ENCODE peak calls at places on chromosomes 13 and 19, in four cellular contexts. J is heart left ventricle, X is heart right ventricle, T is lower lobe of right lung. K is an unnamed sample.
A peak's percentile ranks its signal among the peaks of the same experiment; 100 is the strongest.

GRCh38 chr13:82713681-82714405 is 1168.4 kb downstream of the SLITRK1 start:
- DNase-seq in J (no peak), X (no peak), T (no peak), K (no peak)

GRCh38 chr13:76764429-76764828 is 121.8 kb downstream of the KCTD12 start:
- DNase-seq in J (peak; percentile 78), X (peak; percentile 86), T (peak; percentile 67), K (no peak)

GRCh38 chr13:98846991-98847390 is 94.5 kb upstream of the SLC15A1 start:
- DNase-seq in J (no peak), X (no peak), T (no peak), K (no peak)

GRCh38 chr13:99959127-99959529 is 12.4 kb downstream of the ZIC5 start:
- DNase-seq in J (no peak), X (no peak), T (no peak), K (no peak)

GRCh38 chr19:39499082-39499642 is 415 bp downstream of the DLL3 start:
- DNase-seq in J (no peak), X (no peak), T (no peak), K (no peak)

GRCh38 chr19:55251296-55252081 is 7.3 kb downstream of the PPP6R1 start:
- DNase-seq in J (no peak), X (no peak), T (no peak), K (peak; percentile 25)

GRCh38 chr13:75421987-75422386 is 60.0 kb downstream of the TBC1D4 start:
- DNase-seq in J (no peak), X (no peak), T (no peak), K (no peak)

GRCh38 chr13:68176486-68176885 is 946.4 kb upstream of the PCDH9 start:
- DNase-seq in J (no peak), X (no peak), T (no peak), K (no peak)

GRCh38 chr19:28403698-28404099 is 809.3 kb downstream of the UQCRFS1 start:
- DNase-seq in J (no peak), X (no peak), T (no peak), K (no peak)

GRCh38 chr19:15251749-15252397 is 19.6 kb upstream of the EPHX3 start:
- DNase-seq in J (peak; percentile 86), X (peak; percentile 86), T (peak; percentile 66), K (no peak)

DNA sequence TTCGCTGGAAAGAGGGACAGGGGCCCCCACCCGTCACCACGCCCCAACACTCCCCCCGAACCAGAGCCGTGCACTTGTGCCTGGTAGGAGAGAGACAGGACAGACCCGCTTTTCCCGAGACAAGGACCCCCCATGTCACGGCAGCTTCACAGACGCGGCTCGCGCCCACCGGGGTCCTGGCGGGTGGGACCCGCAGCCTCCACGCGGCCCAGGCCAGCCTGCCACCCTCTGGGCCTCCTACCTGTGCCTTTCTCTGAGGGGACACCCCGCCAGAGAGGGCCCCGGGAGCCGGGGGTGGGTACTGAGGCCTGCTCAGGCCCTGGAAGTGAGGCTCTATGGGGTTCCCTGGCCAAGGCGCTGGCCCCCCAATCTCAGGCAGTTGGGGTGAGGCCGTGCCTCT is 4.0 kb upstream of the MISP start:
- DNase-seq in J (no peak), X (no peak), T (no peak), K (no peak)
- H3K27me3 ChIP-seq in J (no peaks in the 10 kb centered on the region), X (peaks cover 8% of the 10 kb centered on the region), T (no peaks in the 10 kb centered on the region), K (no peaks in the 10 kb centered on the region)

DNA sequence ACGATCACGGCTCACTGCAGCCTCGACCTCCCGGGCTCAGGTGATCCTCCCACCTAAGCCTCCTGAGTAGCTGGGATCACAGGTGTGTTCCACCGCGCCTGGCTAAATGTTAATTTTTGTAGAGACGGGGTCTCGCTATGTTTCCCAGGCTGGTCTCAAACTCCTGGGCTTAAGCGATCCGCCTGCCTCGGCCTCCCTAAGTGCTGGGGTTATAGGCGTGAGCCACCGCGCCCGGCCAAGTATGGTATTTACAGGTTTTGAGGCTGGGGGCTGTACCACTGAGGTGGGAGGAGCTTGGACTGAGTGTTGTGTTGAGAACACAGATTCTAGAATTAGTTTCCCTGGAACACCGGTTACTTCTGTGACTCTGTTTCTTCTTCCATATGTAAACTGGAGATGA is 452 bp upstream of the PPM1N start:
- DNase-seq in J (no peak), X (no peak), T (no peak), K (no peak)
- H3K4me3 ChIP-seq in J (no peak overlapping the region), X (no peak overlapping the region), T (no peak overlapping the region), K (no peak overlapping the region)

DNA sequence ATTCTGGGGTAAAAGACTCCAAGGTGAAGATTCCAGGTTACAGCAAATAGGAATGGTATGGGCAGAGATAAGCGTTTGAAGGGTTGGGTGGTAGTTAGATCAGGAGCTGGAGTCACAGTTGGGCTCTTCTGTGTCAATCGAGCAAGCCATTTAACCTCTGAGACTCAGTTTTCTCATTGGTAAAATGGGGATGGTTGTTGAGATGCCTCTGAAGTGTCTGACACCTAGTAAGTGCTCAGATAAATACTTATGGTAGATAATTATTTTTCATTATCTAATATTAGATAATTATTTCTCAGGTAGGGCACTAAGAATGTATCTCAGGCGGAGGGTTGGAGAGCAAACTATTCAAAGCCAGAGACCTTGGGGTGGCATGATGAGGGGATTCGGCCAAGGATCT is 7.8 kb downstream of the LTBP4 start:
- DNase-seq in J (no peak), X (no peak), T (no peak), K (no peak)
- H3K27me3 ChIP-seq in J (no peaks in the 10 kb centered on the region), X (no peaks in the 10 kb centered on the region), T (peaks cover 6% of the 10 kb centered on the region), K (no peaks in the 10 kb centered on the region)

GRCh38 chr13:19960673-19961015 is 2.1 kb downstream of the ZMYM2 start:
- DNase-seq in J (no peak), X (no peak), T (no peak), K (peak; percentile 14)
- H3K4me3 ChIP-seq in J (peak overlapping the region; percentile 85), X (no peak overlapping the region), T (peak overlapping the region; percentile 83), K (no peak overlapping the region)

GRCh38 chr13:112096959-112097358 is 30.0 kb downstream of the SOX1 start:
- DNase-seq in J (no peak), X (no peak), T (no peak), K (no peak)

GRCh38 chr13:112095354-112095753 is 28.4 kb downstream of the SOX1 start:
- DNase-seq in J (no peak), X (no peak), T (no peak), K (no peak)

GRCh38 chr13:112097770-112098169 is 30.8 kb downstream of the SOX1 start:
- DNase-seq in J (no peak), X (no peak), T (no peak), K (no peak)

DNA sequence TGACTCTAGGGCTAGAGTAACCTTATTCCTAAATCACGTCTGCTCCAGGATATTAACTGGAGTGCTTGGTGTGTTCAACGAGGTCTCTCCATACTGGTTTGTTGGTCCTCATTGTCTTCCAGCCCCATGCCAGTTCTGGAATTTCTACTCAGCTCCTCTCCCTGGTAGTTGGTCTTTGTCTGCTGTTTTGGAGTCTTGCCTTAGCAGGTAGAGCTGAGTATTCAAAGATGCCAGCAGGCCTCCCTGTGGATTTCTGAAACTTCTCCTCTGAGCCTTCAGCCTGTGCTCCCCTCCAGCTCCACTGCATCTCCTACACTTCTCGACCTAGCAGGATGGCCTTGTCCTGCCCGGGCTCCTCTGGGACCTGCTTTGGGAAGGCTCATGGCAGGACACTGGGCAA is 25.5 kb downstream of the SOX1 start:
- DNase-seq in J (no peak), X (no peak), T (no peak), K (no peak)
- H3K27me3 ChIP-seq in J (peaks cover 9% of the 10 kb centered on the region), X (peaks cover 22% of the 10 kb centered on the region), T (peaks cover 19% of the 10 kb centered on the region), K (no peaks in the 10 kb centered on the region)

GRCh38 chr19:1846517-1847205 is 1.6 kb downstream of the REXO1 start:
- DNase-seq in J (no peak), X (no peak), T (no peak), K (no peak)
- H3K4me3 ChIP-seq in J (peak overlapping the region; percentile 96), X (no peak overlapping the region), T (peak overlapping the region; percentile 90), K (peak overlapping the region; percentile 92)

GRCh38 chr13:31588331-31588730 is 151.0 kb upstream of the RXFP2 start:
- DNase-seq in J (no peak), X (no peak), T (no peak), K (no peak)
- H3K27me3 ChIP-seq in J (no peaks in the 10 kb centered on the region), X (no peaks in the 10 kb centered on the region), T (no peaks in the 10 kb centered on the region), K (no peaks in the 10 kb centered on the region)

GRCh38 chr19:32824906-32825608 is 44.5 kb downstream of the SLC7A9 start:
- DNase-seq in J (no peak), X (no peak), T (no peak), K (no peak)
- H3K4me3 ChIP-seq in J (no peak overlapping the region), X (no peak overlapping the region), T (no peak overlapping the region), K (no peak overlapping the region)

DNA sequence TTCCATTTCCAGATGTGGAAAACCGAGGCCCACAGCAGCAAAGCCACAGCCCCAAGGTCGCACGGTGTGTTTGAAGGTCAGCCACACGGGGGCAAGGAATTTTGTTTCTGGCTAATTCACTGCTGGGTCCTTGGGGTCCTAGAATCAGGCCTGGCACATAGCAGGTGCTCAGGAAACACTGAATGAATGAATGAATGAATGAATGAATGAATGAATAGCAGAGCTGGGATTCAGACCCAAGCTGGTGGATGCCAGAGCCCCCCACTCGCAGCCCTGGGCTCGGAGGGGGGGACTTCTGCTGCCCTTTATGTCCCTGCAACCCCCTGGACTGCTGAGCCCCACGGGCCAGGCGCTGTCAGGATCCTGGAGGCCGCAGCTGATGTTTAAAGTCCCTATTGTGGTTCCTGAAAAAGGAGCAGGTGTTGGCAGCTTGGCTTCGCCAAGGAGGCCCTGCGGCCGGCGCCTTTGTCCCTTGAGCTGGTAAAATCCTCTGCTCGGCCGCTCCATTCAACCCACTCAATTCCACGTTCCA is 37.1 kb downstream of the ZNRF4 start:
- DNase-seq in J (no peak), X (no peak), T (no peak), K (no peak)
- H3K27me3 ChIP-seq in J (peaks cover 39% of the 10 kb centered on the region), X (peaks cover 60% of the 10 kb centered on the region), T (peaks cover 79% of the 10 kb centered on the region), K (peaks cover 8% of the 10 kb centered on the region)

K was measured in CD4-positive, alpha-beta memory T cell.